ENCODE peak calls at places on chromosomes 6 and 20, in seven cellular contexts. Y is lower leg skin; B is activated T-helper 9 cell treated with anti-CD3 and anti-CD28 coated beads, Interleukin-2, amount 50 U/mL, for 16 hours; M is DMS153; D is neural crest cell; J is stimulated activated CD8-positive, alpha-beta memory T cell treated with anti-CD3 and anti-CD28 coated beads, Interleukin-7, amount 100 ng/mL, for 1 hour; T is NCI-H69. N is an unnamed sample.

GRCh38 chr6:55445648-55446204 is 118.5 kb downstream of the GFRAL start:
- DNase-seq in T (peak), J (no peak), B (no peak), D (no peak), M (no peak), Y (no peak), N (peak)

GRCh38 chr6:105112577-105112976 is 67.2 kb downstream of the POPDC3 start:
- DNase-seq in T (peak), Y (no peak), B (no peak), J (no peak), D (no peak), M (no peak), N (no peak)

GRCh38 chr20:57159193-57159851 is 107.1 kb downstream of the BMP7 start:
- DNase-seq in D (no peak), T (no peak), Y (no peak), B (no peak), M (no peak), J (no peak), N (no peak)

GRCh38 chr6:18763086-18763485 is 375.9 kb downstream of the RNF144B start:
- DNase-seq in B (no peak), Y (no peak), J (no peak), D (no peak), T (no peak), M (no peak), N (no peak)

GRCh38 chr20:24389686-24390085 is 79.7 kb upstream of the SYNDIG1 start:
- DNase-seq in T (no peak), D (no peak), Y (no peak), J (peak), M (no peak), B (no peak), N (no peak)

GRCh38 chr20:39473533-39473932 is 511.4 kb downstream of the DHX35 start:
- DNase-seq in J (no peak), M (no peak), Y (no peak), D (no peak), T (no peak), B (no peak), N (no peak)

GRCh38 chr20:19786311-19786710 is 28.3 kb downstream of the RIN2 start:
- DNase-seq in Y (peak), D (no peak), M (peak), B (no peak), J (no peak), T (peak), N (no peak)

GRCh38 chr6:118876814-118877213 is 17.1 kb upstream of the ASF1A start:
- DNase-seq in D (no peak), M (no peak), Y (no peak), T (no peak), J (no peak), B (no peak), N (no peak)

GRCh38 chr20:38460040-38460623 is 12.5 kb upstream of the RALGAPB start:
- DNase-seq in T (peak), M (peak), D (no peak), J (no peak), B (no peak), Y (no peak), N (no peak)

GRCh38 chr6:24497254-24497989 is 2.7 kb downstream of the ALDH5A1 start:
- DNase-seq in T (no peak), Y (no peak), D (no peak), M (no peak), J (no peak), B (no peak), N (no peak)

GRCh38 chr20:18058661-18059467 is 1.1 kb upstream of the OVOL2 start:
- DNase-seq in B (no peak), Y (no peak), J (no peak), T (peak), D (no peak), M (peak), N (peak)

GRCh38 chr6:52399511-52400315 is 20.4 kb upstream of the EFHC1 start:
- DNase-seq in D (peak), Y (no peak), J (no peak), M (no peak), B (no peak), T (peak), N (peak)

GRCh38 chr20:41352666-41353065 is 12.0 kb downstream of the LPIN3 start:
- DNase-seq in M (no peak), T (no peak), D (no peak), B (no peak), J (no peak), Y (no peak), N (no peak)

GRCh38 chr6:10719386-10720228 is 3.3 kb upstream of the TMEM14C start:
- DNase-seq in B (peak), M (no peak), Y (peak), J (no peak), D (no peak), T (peak), N (no peak)

GRCh38 chr6:144017167-144018094 is 9.4 kb upstream of the PLAGL1 start:
- DNase-seq in T (no peak), J (no peak), D (no peak), Y (no peak), M (no peak), B (no peak), N (no peak)

GRCh38 chr6:125947581-125947980 is 9.0 kb upstream of the HINT3 start:
- DNase-seq in T (no peak), Y (peak), D (no peak), M (no peak), J (no peak), B (no peak), N (no peak)

GRCh38 chr6:158316022-158316421 is 3.8 kb downstream of the TULP4 start:
- DNase-seq in Y (no peak), J (no peak), T (peak), B (no peak), D (no peak), M (no peak), N (no peak)

GRCh38 chr20:58692579-58693225 is at the start of gene NPEPL1:
- DNase-seq in J (peak), M (no peak), Y (no peak), D (peak), B (peak), T (peak), N (peak)

GRCh38 chr6:17035257-17035757 is 66.5 kb upstream of the STMND1 start:
- DNase-seq in D (no peak), Y (no peak), T (peak), M (no peak), J (no peak), B (no peak), N (no peak)